ENCODE peak calls at places on chromosomes 2 and 18, in eight cellular contexts. Y is HS-27A; R is iris pigment epithelial cell; D is skeletal muscle cell; E is sigmoid colon; I is NCI-H1436; X is activated naive CD4-positive, alpha-beta T cell; M is left ventricle myocardium inferior. T is an unnamed sample.

GRCh38 chr2:24515841-24516240 is 24.8 kb downstream of the NCOA1 start:
- DNase-seq in X (no peak), I (no peak), D (no peak), M (no peak), R (no peak), E (no peak), Y (no peak), T (no peak)

GRCh38 chr18:2932247-2933181 is 80.4 kb downstream of the LPIN2 start:
- DNase-seq in R (peak; percentile 61), E (no peak), M (no peak), Y (peak; percentile 49), D (no peak), I (peak; percentile 58), X (no peak), T (no peak)

GRCh38 chr18:69987870-69988269 is 40.2 kb upstream of the CD226 start:
- DNase-seq in M (no peak), E (no peak), I (no peak), D (no peak), Y (no peak), R (no peak), X (no peak), T (no peak)

GRCh38 chr2:167135691-167136090 is 247.4 kb downstream of the XIRP2 start:
- DNase-seq in R (peak; percentile 53), I (no peak), X (no peak), D (no peak), M (no peak), Y (no peak), E (no peak), T (no peak)

GRCh38 chr18:55290898-55291297 is 297.1 kb downstream of the TCF4 start:
- DNase-seq in R (peak; percentile 55), M (no peak), D (no peak), Y (no peak), X (no peak), E (no peak), I (no peak), T (no peak)

GRCh38 chr18:73038336-73038735 is 170.5 kb upstream of the NETO1 start:
- DNase-seq in E (no peak), I (no peak), Y (no peak), R (no peak), D (no peak), X (no peak), M (no peak), T (no peak)

GRCh38 chr2:183126635-183127034 is 2.4 kb downstream of the NUP35 start:
- DNase-seq in Y (no peak), R (no peak), E (no peak), I (no peak), M (no peak), D (no peak), X (no peak), T (no peak)

GRCh38 chr2:238493411-238493810 is 66.7 kb downstream of the ASB1 start:
- DNase-seq in D (no peak), R (no peak), I (no peak), Y (no peak), M (no peak), X (no peak), E (no peak), T (no peak)

GRCh38 chr2:71548589-71549485 is 95.5 kb downstream of the DYSF start:
- DNase-seq in E (peak; percentile 83), X (peak; percentile 52), I (no peak), R (peak; percentile 56), D (no peak), M (peak; percentile 65), Y (no peak), T (peak; percentile 74)

GRCh38 chr2:198296665-198297308 is 492.4 kb downstream of the PLCL1 start:
- DNase-seq in E (no peak), Y (no peak), D (peak; percentile 4), X (peak; percentile 22), I (peak; percentile 38), R (peak; percentile 27), M (no peak), T (peak; percentile 39)

GRCh38 chr2:173109253-173110188 is 33.9 kb downstream of the MAP3K20 start:
- DNase-seq in Y (peak; percentile 47), E (no peak), X (no peak), I (no peak), D (no peak), M (no peak), R (peak; percentile 92), T (no peak)

GRCh38 chr2:41907716-41908328 is 140.0 kb upstream of the PKDCC start:
- DNase-seq in I (no peak), X (no peak), D (no peak), E (no peak), M (no peak), R (no peak), Y (no peak), T (no peak)

GRCh38 chr2:148645135-148645924 is 779 bp downstream of the EPC2 start:
- DNase-seq in D (peak; percentile 67), M (peak; percentile 92), X (peak; percentile 95), I (peak; percentile 91), E (peak; percentile 97), Y (peak; percentile 83), R (peak; percentile 90), T (peak; percentile 94)

GRCh38 chr2:201261471-201261870 is 1.1 kb downstream of the CASP8 start:
- DNase-seq in D (no peak), X (peak; percentile 54), R (no peak), I (no peak), E (no peak), M (no peak), Y (no peak), T (peak; percentile 66)

GRCh38 chr2:158723921-158724802 is 71.0 kb upstream of the DAPL1 start:
- DNase-seq in I (no peak), D (no peak), E (no peak), Y (no peak), X (no peak), R (no peak), M (no peak), T (no peak)

GRCh38 chr2:226701052-226701451 is 98.6 kb downstream of the IRS1 start:
- DNase-seq in I (no peak), M (no peak), X (no peak), R (peak; percentile 98), D (peak; percentile 96), Y (no peak), E (no peak), T (no peak)

GRCh38 chr2:97724946-97725688 is 11.7 kb downstream of the ZAP70 start:
- DNase-seq in I (no peak), R (no peak), X (no peak), D (no peak), E (no peak), Y (no peak), M (no peak), T (no peak)

GRCh38 chr18:52694804-52695203 is 354.8 kb downstream of the DCC start:
- DNase-seq in D (no peak), X (no peak), M (no peak), I (no peak), E (no peak), R (no peak), Y (no peak), T (no peak)

GRCh38 chr18:31877900-31878299 is 65.0 kb downstream of the TRAPPC8 start:
- DNase-seq in E (no peak), X (no peak), D (no peak), M (no peak), R (no peak), I (no peak), Y (no peak), T (no peak)

GRCh38 chr2:96553176-96553956 is 16.8 kb downstream of the ARID5A start:
- DNase-seq in X (no peak), Y (no peak), I (no peak), R (no peak), E (no peak), D (no peak), M (no peak), T (no peak)

GRCh38 chr18:13112982-13113381 is 105.6 kb upstream of the LDLRAD4 start:
- DNase-seq in D (no peak), X (no peak), Y (no peak), E (peak; percentile 81), R (peak; percentile 58), M (peak; percentile 82), I (no peak), T (peak; percentile 92)

GRCh38 chr2:96164459-96165184 is 19.4 kb upstream of the DUSP2 start:
- DNase-seq in R (no peak), X (no peak), I (no peak), Y (no peak), M (no peak), E (peak; percentile 51), D (no peak), T (no peak)

GRCh38 chr2:56522605-56523089 is 338.9 kb downstream of the CCDC85A start:
- DNase-seq in M (peak; percentile 27), Y (peak; percentile 54), E (no peak), X (no peak), D (peak; percentile 72), I (peak; percentile 26), R (peak; percentile 68), T (peak; percentile 51)

GRCh38 chr2:113105047-113105446 is 22.4 kb upstream of the IL1RN start:
- DNase-seq in R (peak; percentile 71), E (no peak), D (no peak), X (no peak), M (no peak), Y (peak; percentile 49), I (no peak), T (no peak)

GRCh38 chr2:65186093-65186868 is 41.4 kb upstream of the ACTR2 start:
- DNase-seq in E (no peak), I (no peak), D (no peak), X (no peak), Y (no peak), R (no peak), M (no peak), T (no peak)

GRCh38 chr2:152446213-152446612 is 111.2 kb downstream of the FMNL2 start:
- DNase-seq in R (peak; percentile 52), I (no peak), E (no peak), D (no peak), X (no peak), M (no peak), Y (no peak), T (no peak)

GRCh38 chr18:69401475-69402218 is 959 bp downstream of the DOK6 start:
- DNase-seq in Y (no peak), E (peak; percentile 56), M (no peak), X (no peak), I (no peak), R (peak; percentile 11), D (no peak), T (no peak)

GRCh38 chr2:189982777-189983394 is 79.6 kb downstream of the MSTN start:
- DNase-seq in I (no peak), D (no peak), E (no peak), R (peak; percentile 1), M (no peak), X (no peak), Y (no peak), T (no peak)

GRCh38 chr2:170026361-170026760 is 151.6 kb upstream of the MYO3B start:
- DNase-seq in Y (no peak), I (no peak), M (no peak), X (no peak), R (no peak), D (no peak), E (no peak), T (no peak)

T was measured in heart left ventricle.